ENCODE peak calls at places on chromosome 3, in six cellular contexts. K is GM12878, Q is left colon, J is NCI-H1105, X is NCI-H2081, C is hippocampal formation. S is an unnamed sample.

GRCh38 chr3:178320481-178321352 is 215.5 kb upstream of the KCNMB2 start:
- DNase-seq in K (no peak), Q (no peak), J (no peak), X (no peak), C (no peak), S (peak)

GRCh38 chr3:48655586-48655985 is 7.1 kb downstream of the CELSR3 start:
- DNase-seq in K (no peak), Q (no peak), J (no peak), X (no peak), C (no peak), S (no peak)

GRCh38 chr3:53243165-53243564 is 12.7 kb downstream of the TKT start:
- DNase-seq in K (no peak), Q (no peak), J (no peak), X (no peak), C (no peak), S (no peak)

GRCh38 chr3:12440927-12441326 is 43.4 kb upstream of the TSEN2 start:
- DNase-seq in K (no peak), Q (peak), J (no peak), X (no peak), C (no peak), S (no peak)

GRCh38 chr3:162978136-162978535 is 1481.5 kb downstream of the OTOL1 start:
- DNase-seq in K (no peak), Q (no peak), J (no peak), X (no peak), C (no peak), S (no peak)

GRCh38 chr3:7977245-7978103 is 524.1 kb upstream of the LMCD1 start:
- DNase-seq in K (no peak), Q (no peak), J (no peak), X (no peak), C (no peak), S (no peak)

GRCh38 chr3:141878326-141878725 is 1.9 kb downstream of the ATP1B3 start:
- DNase-seq in K (no peak), Q (no peak), J (no peak), X (no peak), C (no peak), S (no peak)

GRCh38 chr3:110352841-110353595 is 718.6 kb upstream of the NECTIN3 start:
- DNase-seq in K (no peak), Q (no peak), J (no peak), X (no peak), C (no peak), S (no peak)

GRCh38 chr3:194572944-194573491 is 60.2 kb downstream of the TMEM44 start:
- DNase-seq in K (no peak), Q (no peak), J (no peak), X (no peak), C (no peak), S (no peak)

GRCh38 chr3:194204793-194205065 is 68.8 kb downstream of the HES1 start:
- DNase-seq in K (no peak), Q (no peak), J (peak), X (no peak), C (no peak), S (peak)

GRCh38 chr3:139526146-139526545 is 13.4 kb downstream of the RBP1 start:
- DNase-seq in K (no peak), Q (no peak), J (no peak), X (no peak), C (no peak), S (no peak)

GRCh38 chr3:41198950-41199865 is at the start of gene CTNNB1:
- DNase-seq in K (peak), Q (peak), J (peak), X (peak), C (peak), S (peak)

GRCh38 chr3:23129817-23130216 is 73.3 kb upstream of the UBE2E2 start:
- DNase-seq in K (no peak), Q (no peak), J (no peak), X (no peak), C (no peak), S (peak)

GRCh38 chr3:146092230-146092629 is 68.8 kb downstream of the PLOD2 start:
- DNase-seq in K (no peak), Q (no peak), J (no peak), X (no peak), C (no peak), S (no peak)

GRCh38 chr3:33868309-33868708 is 69.9 kb downstream of the PDCD6IP start:
- DNase-seq in K (no peak), Q (no peak), J (no peak), X (no peak), C (no peak), S (no peak)

GRCh38 chr3:194174407-194174806 is 38.5 kb downstream of the HES1 start:
- DNase-seq in K (no peak), Q (no peak), J (no peak), X (no peak), C (no peak), S (no peak)

GRCh38 chr3:188169826-188170455 is 16.0 kb downstream of the LPP start:
- DNase-seq in K (no peak), Q (no peak), J (no peak), X (no peak), C (no peak), S (no peak)

GRCh38 chr3:46695177-46695961 is 1.9 kb upstream of the ALS2CL start:
- DNase-seq in K (no peak), Q (peak), J (no peak), X (no peak), C (peak), S (no peak)

GRCh38 chr3:132284756-132285619 is 32.2 kb upstream of the ACP3 start:
- DNase-seq in K (no peak), Q (no peak), J (no peak), X (no peak), C (no peak), S (no peak)

GRCh38 chr3:157311633-157312365 is 124.9 kb upstream of the PTX3 start:
- DNase-seq in K (no peak), Q (no peak), J (no peak), X (no peak), C (no peak), S (no peak)

GRCh38 chr3:126460386-126460785 is 15.3 kb downstream of the ZXDC start:
- DNase-seq in K (no peak), Q (no peak), J (no peak), X (no peak), C (no peak), S (no peak)

GRCh38 chr3:63979093-63979492 is 44.2 kb downstream of the PSMD6 start:
- DNase-seq in K (no peak), Q (no peak), J (no peak), X (no peak), C (no peak), S (no peak)

GRCh38 chr3:127988770-127989518 is 63.3 kb upstream of the SEC61A1 start:
- DNase-seq in K (no peak), Q (no peak), J (no peak), X (no peak), C (no peak), S (no peak)

GRCh38 chr3:122969585-122970453 is 57.7 kb downstream of the SEMA5B start:
- DNase-seq in K (no peak), Q (no peak), J (no peak), X (no peak), C (no peak), S (no peak)

GRCh38 chr3:170220871-170221270 is 1.4 kb upstream of the PRKCI start:
- DNase-seq in K (no peak), Q (no peak), J (no peak), X (no peak), C (no peak), S (no peak)

GRCh38 chr3:195556390-195556789 is 13.3 kb upstream of the PPP1R2 start:
- DNase-seq in K (no peak), Q (no peak), J (no peak), X (no peak), C (no peak), S (no peak)

S was measured in NCI-H510A treated with DMSO at 0.1 percent for 48 hours.